ENCODE peak calls at places on chromosomes 5 and 9, in nine cellular contexts. N is astrocyte of the spinal cord, Y is psoas muscle, K is esophagus squamous epithelium, L is PC-3, M is fibroblast of lung, U is mucosa of descending colon, D is choroid plexus epithelial cell, T is glutamatergic neuron. O is an unnamed sample.

GRCh38 chr5:76942581-76942980 is 10.3 kb upstream of the CRHBP start:
- DNase-seq in U (no peak), Y (no peak), N (peak), L (no peak), M (peak), D (peak), T (no peak), K (no peak), O (no peak)

GRCh38 chr5:2800035-2800434 is 48.6 kb upstream of the IRX2 start:
- DNase-seq in T (no peak), U (no peak), M (no peak), Y (no peak), L (no peak), D (no peak), N (no peak), K (no peak), O (no peak)

GRCh38 chr5:19314840-19315239 is 673.2 kb downstream of the CDH18 start:
- DNase-seq in Y (no peak), D (no peak), K (no peak), N (peak), M (peak), U (no peak), L (peak), T (no peak), O (no peak)

GRCh38 chr9:96317335-96317980 is 15.5 kb upstream of the HSD17B3 start:
- DNase-seq in L (peak), U (no peak), T (peak), K (no peak), Y (peak), D (peak), M (peak), N (peak), O (no peak)

GRCh38 chr9:129895376-129896268 is 60.4 kb downstream of the USP20 start:
- DNase-seq in N (no peak), M (no peak), D (no peak), Y (no peak), U (no peak), K (no peak), T (no peak), L (no peak), O (no peak)

GRCh38 chr5:95848701-95849100 is 26.2 kb upstream of the GLRX start:
- DNase-seq in K (no peak), N (no peak), U (no peak), T (no peak), L (no peak), D (peak), M (peak), Y (no peak), O (no peak)

GRCh38 chr5:6632324-6632930 is 417 bp downstream of the NSUN2 start:
- DNase-seq in M (no peak), D (peak), N (peak), U (no peak), T (no peak), Y (no peak), L (peak), K (no peak), O (no peak)

GRCh38 chr5:177300236-177300880 is 3.2 kb downstream of the RAB24 start:
- DNase-seq in N (peak), M (peak), T (no peak), L (peak), D (peak), Y (no peak), U (peak), K (no peak), O (peak)

GRCh38 chr9:127300886-127301447 is 36.4 kb downstream of the GARNL3 start:
- DNase-seq in K (no peak), D (no peak), U (no peak), N (no peak), T (no peak), M (no peak), L (no peak), Y (no peak), O (no peak)

GRCh38 chr9:126491256-126491879 is 122.4 kb upstream of the LMX1B start:
- DNase-seq in L (peak), N (peak), U (no peak), K (no peak), Y (no peak), T (no peak), D (peak), M (peak), O (no peak)

GRCh38 chr9:125509476-125509875 is 197.5 kb downstream of the MAPKAP1 start:
- DNase-seq in M (peak), T (no peak), L (no peak), D (peak), U (no peak), K (no peak), N (no peak), Y (no peak), O (no peak)

GRCh38 chr9:83509372-83509771 is 28.8 kb downstream of the FRMD3 start:
- DNase-seq in Y (no peak), T (no peak), M (peak), U (no peak), N (peak), K (no peak), L (no peak), D (peak), O (no peak)

GRCh38 chr5:140174472-140175366 is at the start of gene CYSTM1:
- DNase-seq in M (peak), D (peak), U (peak), N (peak), L (peak), Y (peak), T (peak), K (peak), O (peak)

GRCh38 chr5:123151227-123151951 is 62.3 kb downstream of the PRDM6 start:
- DNase-seq in T (no peak), L (no peak), N (no peak), Y (no peak), K (no peak), D (no peak), M (no peak), U (no peak), O (no peak)

GRCh38 chr5:126794157-126794828 is 17.4 kb downstream of the LMNB1 start:
- DNase-seq in M (no peak), L (no peak), K (no peak), N (no peak), Y (no peak), D (no peak), T (no peak), U (no peak), O (no peak)

GRCh38 chr9:90092512-90092911 is 487.7 kb downstream of the GADD45G start:
- DNase-seq in K (no peak), D (no peak), T (no peak), Y (no peak), M (no peak), L (no peak), U (no peak), N (no peak), O (no peak)

GRCh38 chr5:154135125-154135524 is 55.4 kb upstream of the GALNT10 start:
- DNase-seq in L (no peak), T (no peak), N (no peak), K (no peak), Y (no peak), M (no peak), U (no peak), D (no peak), O (no peak)

GRCh38 chr9:89797255-89797654 is 192.4 kb downstream of the GADD45G start:
- DNase-seq in U (no peak), T (no peak), N (no peak), L (no peak), K (no peak), D (no peak), M (no peak), Y (no peak), O (no peak)

GRCh38 chr5:16271851-16272250 is 92.3 kb upstream of the MARCHF11 start:
- DNase-seq in T (no peak), K (no peak), U (no peak), L (no peak), D (no peak), N (no peak), Y (no peak), M (no peak), O (no peak)

GRCh38 chr5:73908440-73908839 is 282.4 kb downstream of the ARHGEF28 start:
- DNase-seq in M (peak), N (no peak), Y (no peak), L (no peak), D (peak), K (no peak), U (no peak), T (no peak), O (no peak)

GRCh38 chr5:151078490-151079262 is 2.2 kb downstream of the TNIP1 start:
- DNase-seq in T (no peak), M (no peak), U (peak), D (no peak), K (no peak), L (no peak), N (no peak), Y (peak), O (no peak)

GRCh38 chr9:4550777-4551476 is 60.7 kb downstream of the SLC1A1 start:
- DNase-seq in T (no peak), K (no peak), U (no peak), N (peak), Y (no peak), M (peak), L (no peak), D (peak), O (no peak)

GRCh38 chr5:56910123-56910951 is 941 bp downstream of the SETD9 start:
- DNase-seq in K (no peak), Y (peak), L (no peak), M (peak), U (peak), T (peak), D (no peak), N (no peak), O (peak)

GRCh38 chr9:134740071-134740470 is 98.5 kb downstream of the COL5A1 start:
- DNase-seq in K (no peak), L (no peak), U (no peak), M (no peak), N (no peak), Y (no peak), D (no peak), T (no peak), O (no peak)

GRCh38 chr9:134741846-134742245 is 100.2 kb downstream of the COL5A1 start:
- DNase-seq in D (no peak), N (no peak), M (no peak), Y (no peak), K (no peak), L (no peak), U (no peak), T (no peak), O (no peak)

GRCh38 chr9:134744542-134745295 is 103.1 kb downstream of the COL5A1 start:
- DNase-seq in N (no peak), T (no peak), D (no peak), U (no peak), Y (no peak), L (no peak), K (no peak), M (no peak), O (no peak)

GRCh38 chr9:134739660-134739968 is 98.0 kb downstream of the COL5A1 start:
- DNase-seq in M (no peak), D (no peak), L (no peak), Y (no peak), N (no peak), T (no peak), U (no peak), K (no peak), O (no peak)

DNA sequence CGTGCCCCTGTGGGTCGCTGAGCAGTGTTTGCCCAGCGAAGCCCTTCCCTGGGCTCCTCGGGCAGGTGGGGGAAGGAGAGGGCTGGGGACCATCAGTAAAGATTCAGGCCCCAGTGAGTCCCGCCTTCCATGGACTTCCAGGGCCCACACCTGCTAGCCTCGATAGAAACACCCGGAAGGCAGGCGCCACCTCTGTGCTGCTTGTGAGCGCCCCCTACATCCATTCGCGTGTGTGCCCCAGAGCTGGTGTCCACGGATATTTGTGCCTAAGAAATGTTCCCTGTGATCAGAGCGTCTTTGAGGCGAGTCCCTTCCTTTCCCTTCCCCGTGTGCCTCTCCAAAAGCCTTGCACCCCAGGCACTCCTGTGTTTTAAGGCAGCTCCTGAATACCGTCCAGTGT is 101.2 kb downstream of the COL5A1 start:
- DNase-seq in U (no peak), N (no peak), T (no peak), L (no peak), K (no peak), D (no peak), Y (no peak), M (no peak), O (no peak)
- TF ChIP-seq CTCF in U (no peak), N (no peak), T (no peak), L (no peak), K (no peak), D (peak), Y (no peak), M (no peak), O (no peak)

DNA sequence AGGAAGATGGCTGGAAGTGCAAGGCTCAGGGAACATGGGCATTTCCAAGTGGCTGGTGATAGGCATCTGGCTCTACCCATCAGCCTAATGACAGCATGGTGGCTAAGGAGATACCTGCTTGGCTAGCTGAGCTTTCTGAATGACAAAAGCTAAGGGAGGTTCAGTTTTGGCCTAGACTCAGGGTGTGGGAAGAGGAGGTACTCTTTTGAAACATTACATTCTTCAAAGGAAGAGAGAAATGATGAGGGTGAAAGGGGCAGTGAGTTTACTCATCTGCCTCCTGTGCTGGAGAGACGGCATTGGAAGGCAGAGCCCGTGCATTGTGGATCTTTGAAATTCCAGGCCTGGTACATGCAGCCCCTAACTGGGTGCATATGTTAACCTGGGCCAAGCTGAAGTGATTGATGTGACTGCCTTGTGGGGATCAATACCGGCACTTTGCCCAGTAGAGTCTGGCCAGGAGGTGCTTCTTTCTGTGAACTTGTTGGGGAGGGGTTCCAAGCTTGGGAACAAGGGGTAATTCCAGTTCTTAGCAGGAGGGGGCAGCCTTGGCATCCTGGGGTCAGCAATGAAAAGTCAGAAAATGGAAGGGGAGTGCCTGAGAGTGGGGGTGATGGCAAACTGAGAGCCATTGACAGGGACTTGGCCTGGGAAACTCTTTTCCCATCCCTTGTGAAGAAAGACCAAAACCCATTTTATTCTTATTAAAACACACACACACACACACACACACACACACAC is 108.6 kb downstream of the ACER2 start:
- DNase-seq in T (peak), M (no peak), L (peak), Y (no peak), K (no peak), U (no peak), D (no peak), N (no peak), O (no peak)
- TF ChIP-seq CTCF in T (peak), M (peak), L (peak), Y (no peak), K (no peak), U (no peak), D (peak), N (peak), O (peak)

DNA sequence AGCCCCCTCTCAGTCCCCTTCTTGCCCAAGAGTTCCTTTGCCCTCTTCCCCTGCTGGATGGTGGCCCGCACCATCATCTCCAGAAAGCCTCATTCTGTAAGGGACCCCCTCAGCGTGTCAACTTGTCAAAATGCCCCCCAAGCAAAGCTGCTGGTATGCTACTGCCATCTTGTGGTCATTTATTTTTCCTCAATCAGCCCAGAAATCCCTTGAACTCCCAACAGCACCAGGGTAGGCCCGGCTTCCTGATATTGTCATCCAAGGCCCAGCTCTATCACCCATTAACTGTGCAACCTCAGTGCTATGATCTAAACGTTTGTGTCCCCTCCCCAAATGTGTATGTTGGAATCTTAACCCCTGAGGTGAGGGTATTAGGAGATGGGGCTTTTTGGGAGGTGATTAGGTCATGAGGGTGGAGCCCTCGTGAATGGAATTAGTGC is 53.2 kb upstream of the FBXW11 start:
- DNase-seq in M (no peak), K (no peak), D (peak), T (no peak), U (no peak), N (no peak), Y (no peak), L (peak), O (no peak)
- TF ChIP-seq CTCF in M (peak), K (peak), D (peak), T (peak), U (no peak), N (peak), Y (peak), L (peak), O (peak)

DNA sequence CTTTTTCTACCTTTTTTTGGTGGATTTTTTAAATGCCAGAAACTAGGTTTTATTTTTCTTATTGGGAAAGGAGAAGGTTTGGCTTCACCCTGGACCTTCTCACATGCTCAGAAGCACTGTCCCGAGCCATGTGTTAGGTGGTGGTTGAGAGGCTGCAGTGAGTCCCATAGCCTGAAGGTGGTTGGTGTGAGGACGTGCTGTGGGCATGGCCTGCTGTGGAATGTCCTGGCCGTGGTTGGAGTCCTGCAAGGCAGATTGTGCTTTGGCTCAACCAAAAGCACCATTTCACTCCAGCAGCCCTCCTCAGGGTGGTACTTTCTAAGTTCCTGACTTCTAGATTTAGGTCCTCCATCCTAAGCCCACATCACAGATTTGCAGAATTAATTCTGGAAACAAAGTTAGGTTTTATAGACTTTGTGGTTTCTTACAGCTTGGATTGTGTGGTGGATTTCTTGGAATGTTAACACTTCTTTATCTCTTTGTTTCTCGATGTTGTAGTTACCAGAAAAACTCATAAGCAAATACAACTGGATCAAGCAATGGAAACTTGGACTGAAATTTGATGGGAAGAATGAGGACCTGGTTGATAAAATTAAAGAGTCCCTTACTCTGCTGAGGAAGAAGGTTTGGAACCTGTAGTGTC is 22.6 kb downstream of the OTULIN start:
- DNase-seq in M (peak), L (no peak), Y (no peak), N (peak), T (no peak), K (no peak), D (peak), U (no peak), O (no peak)
- TF ChIP-seq CTCF in M (no peak), L (no peak), Y (no peak), N (no peak), T (no peak), K (peak), D (peak), U (no peak), O (no peak)

GRCh38 chr5:91188755-91189154 is 194.4 kb downstream of the ARRDC3 start:
- DNase-seq in U (no peak), N (no peak), M (no peak), Y (no peak), D (no peak), L (peak), K (no peak), T (no peak), O (no peak)

GRCh38 chr5:91186101-91186500 is 197.0 kb downstream of the ARRDC3 start:
- DNase-seq in M (no peak), L (no peak), Y (no peak), N (no peak), U (no peak), K (no peak), T (no peak), D (no peak), O (no peak)

GRCh38 chr5:91187032-91187431 is 196.1 kb downstream of the ARRDC3 start:
- DNase-seq in L (no peak), T (no peak), U (no peak), N (no peak), M (no peak), K (no peak), Y (no peak), D (no peak), O (no peak)

GRCh38 chr5:91189480-91190332 is 193.4 kb downstream of the ARRDC3 start:
- DNase-seq in M (peak), D (peak), Y (no peak), K (no peak), T (no peak), N (peak), L (peak), U (no peak), O (no peak)

DNA sequence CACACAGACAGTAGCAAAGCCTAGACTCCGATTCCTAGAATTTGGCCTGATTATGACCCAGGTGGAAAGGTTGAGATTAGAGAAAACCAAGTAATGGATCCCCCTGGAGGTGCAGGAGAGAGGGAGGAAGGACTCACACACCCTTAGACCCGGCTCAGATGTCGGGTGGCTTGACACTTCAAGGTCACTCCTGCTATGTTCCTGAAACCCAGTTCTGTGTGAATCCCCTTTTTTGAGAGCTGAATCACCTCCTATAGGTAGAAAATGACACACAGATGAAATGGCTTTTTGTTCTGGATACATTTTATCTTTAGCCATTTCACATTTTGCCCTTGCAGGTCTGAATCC is 192.8 kb downstream of the ARRDC3 start:
- DNase-seq in D (no peak), M (no peak), U (no peak), T (no peak), Y (no peak), K (no peak), N (no peak), L (no peak), O (no peak)
- TF ChIP-seq CTCF in D (peak), M (no peak), U (no peak), T (no peak), Y (no peak), K (no peak), N (no peak), L (no peak), O (no peak)

O was measured in CD14-positive monocyte.